ENCODE peak calls at places on chromosomes 7 and 10, in six cellular contexts. P is HepG2, M is WTC11, F is K562, O is A549, L is H1. T is an unnamed sample.

GRCh38 chr7:26193432-26194206 is 6.9 kb downstream of the HNRNPA2B1 start:
- DNase-seq in F (no peak), L (no peak), O (no peak), P (no peak), M (no peak), T (no peak)

GRCh38 chr10:5447611-5448071 is 35.3 kb downstream of the NET1 start:
- DNase-seq in O (no peak), M (no peak), L (no peak), P (no peak), F (peak; percentile 71), T (peak; percentile 67)

GRCh38 chr7:156473476-156474240 is 166.9 kb upstream of the RNF32 start:
- DNase-seq in L (peak; percentile 57), P (peak; percentile 25), F (peak; percentile 64), M (peak; percentile 53), O (peak; percentile 59), T (peak; percentile 31)

GRCh38 chr7:103851357-103851756 is 138.1 kb downstream of the RELN start:
- DNase-seq in O (no peak), M (no peak), F (peak; percentile 30), L (no peak), P (no peak), T (peak; percentile 7)

GRCh38 chr7:113945018-113945938 is 26.5 kb upstream of the PPP1R3A start:
- DNase-seq in O (no peak), M (no peak), P (no peak), F (no peak), L (no peak), T (no peak)

GRCh38 chr7:55423277-55423711 is 58.2 kb downstream of the LANCL2 start:
- DNase-seq in P (no peak), L (no peak), M (no peak), O (no peak), F (no peak), T (peak; percentile 68)

GRCh38 chr10:42850931-42851330 is 68.3 kb downstream of the BMS1 start:
- DNase-seq in M (no peak), F (no peak), P (no peak), O (no peak), L (no peak), T (no peak)

GRCh38 chr7:20737840-20738448 is 48.7 kb downstream of the SP8 start:
- DNase-seq in O (no peak), L (no peak), P (peak; percentile 72), M (no peak), F (no peak), T (no peak)

GRCh38 chr7:44059219-44060090 is 5.9 kb downstream of the PGAM2 start:
- DNase-seq in O (no peak), P (no peak), L (no peak), F (no peak), M (no peak), T (no peak)

GRCh38 chr10:13001041-13001886 is at the start of gene CCDC3:
- DNase-seq in O (peak; percentile 14), P (no peak), M (peak; percentile 61), L (peak; percentile 77), F (peak; percentile 3), T (no peak)

GRCh38 chr7:127780489-127780888 is 128.5 kb downstream of the SND1 start:
- DNase-seq in L (no peak), F (no peak), M (no peak), P (no peak), O (no peak), T (no peak)

GRCh38 chr7:15832996-15833395 is 146.5 kb upstream of the MEOX2 start:
- DNase-seq in M (no peak), F (no peak), L (no peak), O (no peak), P (no peak), T (peak; percentile 63)

GRCh38 chr7:141158562-141158961 is 84.7 kb downstream of the TMEM178B start:
- DNase-seq in M (no peak), L (no peak), O (peak; percentile 18), F (peak; percentile 9), P (no peak), T (no peak)

GRCh38 chr7:1709281-1709680 is 39.2 kb downstream of the ELFN1 start:
- DNase-seq in F (no peak), L (peak; percentile 20), P (no peak), M (no peak), O (no peak), T (no peak)

GRCh38 chr7:143288836-143289235 is 685 bp downstream of the CASP2 start:
- DNase-seq in M (no peak), L (no peak), O (peak; percentile 23), F (peak; percentile 41), P (no peak), T (peak; percentile 38)

GRCh38 chr7:47965456-47965855 is 14.0 kb downstream of the HUS1 start:
- DNase-seq in P (no peak), L (no peak), O (no peak), F (no peak), M (no peak), T (no peak)

GRCh38 chr7:100433592-100434296 is 2.6 kb downstream of the PPP1R35 start:
- DNase-seq in M (no peak), F (peak; percentile 48), O (no peak), P (no peak), L (no peak), T (no peak)

GRCh38 chr7:38178695-38179344 is 775 bp downstream of the STARD3NL start:
- DNase-seq in L (no peak), M (no peak), O (no peak), F (no peak), P (no peak), T (no peak)

GRCh38 chr7:105618016-105618296 is 36.7 kb upstream of the EFCAB10 start:
- DNase-seq in L (no peak), M (no peak), O (no peak), P (no peak), F (no peak), T (no peak)

GRCh38 chr7:48280100-48280499 is 108.8 kb downstream of the ABCA13 start:
- DNase-seq in L (no peak), P (no peak), O (no peak), F (no peak), M (no peak), T (peak; percentile 5)

GRCh38 chr10:131117011-131117410 is 194.5 kb downstream of the TCERG1L start:
- DNase-seq in F (no peak), L (no peak), P (no peak), O (no peak), M (no peak), T (no peak)

GRCh38 chr7:131095346-131095745 is 232.3 kb upstream of the MKLN1 start:
- DNase-seq in L (no peak), O (no peak), P (no peak), F (no peak), M (no peak), T (no peak)

GRCh38 chr10:113128450-113129105 is 178.5 kb downstream of the TCF7L2 start:
- DNase-seq in F (no peak), P (no peak), L (no peak), O (no peak), M (no peak), T (no peak)

GRCh38 chr10:126253613-126254002 is 134.7 kb downstream of the ADAM12 start:
- DNase-seq in P (no peak), O (no peak), L (no peak), F (no peak), M (no peak), T (no peak)

GRCh38 chr10:132674311-132674710 is 111.6 kb downstream of the NKX6-2 start:
- DNase-seq in P (no peak), O (no peak), M (peak; percentile 2), L (no peak), F (no peak), T (no peak)

GRCh38 chr10:47457826-47458225 is 26.1 kb downstream of the ANXA8 start:
- DNase-seq in P (no peak), L (peak; percentile 10), F (no peak), O (no peak), M (no peak), T (no peak)

GRCh38 chr7:32929430-32930161 is 27.6 kb upstream of the FKBP9 start:
- DNase-seq in L (no peak), O (no peak), M (no peak), P (no peak), F (no peak), T (no peak)

GRCh38 chr10:33882996-33883395 is 548.5 kb upstream of the NRP1 start:
- DNase-seq in O (no peak), M (no peak), P (no peak), L (no peak), F (no peak), T (no peak)

GRCh38 chr10:33889371-33889770 is 554.9 kb upstream of the NRP1 start:
- DNase-seq in P (no peak), L (no peak), O (no peak), F (no peak), M (no peak), T (no peak)

GRCh38 chr10:33883881-33884280 is 549.4 kb upstream of the NRP1 start:
- DNase-seq in M (no peak), O (no peak), P (no peak), L (no peak), F (no peak), T (no peak)

GRCh38 chr10:33887188-33887587 is 552.7 kb upstream of the NRP1 start:
- DNase-seq in P (no peak), L (no peak), F (no peak), O (no peak), M (no peak), T (no peak)

DNA sequence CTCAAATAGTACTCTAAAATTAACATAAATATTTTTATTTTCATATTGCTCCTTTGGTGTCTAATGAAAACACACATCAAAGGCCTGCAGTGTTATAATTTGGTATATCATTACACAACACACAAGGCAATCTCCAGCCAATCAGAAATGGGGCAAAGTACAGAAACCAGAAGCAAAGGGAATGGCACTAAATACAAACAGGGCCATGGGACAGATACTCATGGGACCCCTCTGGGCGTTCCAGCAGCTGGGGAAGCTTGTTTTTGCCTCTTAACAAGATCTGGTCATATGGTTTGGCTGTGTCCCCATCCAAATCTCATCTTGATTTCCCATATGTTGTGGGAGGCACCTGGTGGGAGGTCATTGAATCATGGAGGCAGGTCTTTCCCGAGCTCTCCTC is 551.8 kb upstream of the NRP1 start:
- DNase-seq in L (no peak), O (no peak), P (no peak), M (no peak), F (no peak), T (no peak)
- TF ChIP-seq JUN in L (no peak), O (no peak), P (no peak), M (no peak), F (no peak), T (no peak)

DNA sequence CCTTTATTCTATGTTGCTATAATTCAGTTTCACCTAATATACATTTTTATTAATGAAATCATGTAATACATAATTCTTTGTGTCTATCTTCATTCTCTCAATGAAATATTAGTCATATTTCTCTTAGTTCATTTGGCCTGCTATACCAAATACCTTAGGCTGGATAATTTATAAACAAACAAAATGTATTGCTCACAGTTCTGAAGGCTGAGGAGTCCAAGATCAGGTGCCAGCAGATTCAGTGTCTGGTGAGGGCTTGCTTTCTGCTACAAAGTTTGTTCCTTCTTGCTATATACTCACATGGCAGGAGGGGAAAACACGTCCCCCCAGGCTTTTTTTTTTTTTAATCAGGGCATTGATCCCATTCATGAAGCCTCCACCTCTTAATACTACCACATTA is 143.4 kb upstream of the GRB10 start:
- DNase-seq in P (no peak), M (no peak), O (no peak), L (no peak), F (no peak), T (no peak)
- TF ChIP-seq JUN in P (no peak), M (no peak), O (no peak), L (no peak), F (no peak), T (no peak)

GRCh38 chr10:111281516-111281915 is 204.7 kb downstream of the ADRA2A start:
- DNase-seq in O (peak; percentile 5), L (peak; percentile 48), P (peak; percentile 3), F (peak; percentile 7), M (peak; percentile 14), T (no peak)
- TF ChIP-seq JUN in O (no peak), L (no peak), P (no peak), F (no peak), M (no peak), T (no peak)

GRCh38 chr7:77316219-77316978 is 99.8 kb downstream of the GSAP start:
- DNase-seq in L (no peak), P (no peak), F (no peak), M (no peak), O (no peak), T (no peak)
- TF ChIP-seq JUN in L (no peak), P (no peak), F (no peak), M (no peak), O (no peak), T (no peak)

T was measured in endothelial cell of umbilical vein.